ENCODE peak calls at places on chromosomes 4 and X, in five cellular contexts. G is cardiac fibroblast, W is left ventricle myocardium inferior, Z is Caki2, Y is AG08396. I is an unnamed sample.

GRCh38 chr4:133891001-133891400 is 310.6 kb downstream of the PABPC4L start:
- DNase-seq in G (no peak), W (no peak), Y (no peak), Z (no peak), I (no peak)

GRCh38 chr4:151195801-151196200 is 81.2 kb upstream of the PRSS48 start:
- DNase-seq in Y (peak; percentile 26), G (peak; percentile 91), Z (peak; percentile 12), W (no peak), I (no peak)

GRCh38 chr4:187175197-187175596 is 451.5 kb upstream of the FAT1 start:
- DNase-seq in G (no peak), Z (no peak), Y (no peak), W (no peak), I (no peak)

GRCh38 chr4:6342530-6343293 is 73.1 kb downstream of the WFS1 start:
- DNase-seq in W (peak; percentile 70), Y (no peak), Z (no peak), G (peak; percentile 38), I (no peak)

GRCh38 chr4:136653640-136654406 is 878.5 kb downstream of the PCDH18 start:
- DNase-seq in Z (no peak), G (no peak), Y (no peak), W (no peak), I (no peak)

GRCh38 chrX:97842468-97843199 is 958.9 kb downstream of the RPA4 start:
- DNase-seq in Y (no peak), Z (no peak), G (no peak), W (no peak), I (peak; percentile 49)

GRCh38 chrX:115392871-115393270 is 103.4 kb downstream of the LUZP4 start:
- DNase-seq in Y (no peak), W (no peak), Z (no peak), G (no peak), I (no peak)

GRCh38 chr4:80077639-80078038 is 4.6 kb upstream of the ANTXR2 start:
- DNase-seq in Z (no peak), G (peak; percentile 75), W (no peak), Y (no peak), I (no peak)

GRCh38 chr4:183492791-183493221 is 12.1 kb upstream of the ING2 start:
- DNase-seq in W (no peak), G (peak; percentile 54), Z (peak; percentile 8), Y (peak; percentile 35), I (no peak)

GRCh38 chr4:168919706-168920324 is 90.2 kb downstream of the CBR4 start:
- DNase-seq in W (no peak), Y (no peak), Z (no peak), G (no peak), I (no peak)

GRCh38 chr4:96139251-96139929 is 299.5 kb downstream of the PDHA2 start:
- DNase-seq in G (no peak), Z (no peak), Y (no peak), W (no peak), I (no peak)

GRCh38 chrX:120790118-120790517 is 85.5 kb downstream of the CT47B1 start:
- DNase-seq in G (peak; percentile 84), Y (peak; percentile 63), Z (peak; percentile 40), W (no peak), I (no peak)

GRCh38 chr4:173001571-173001970 is 167.0 kb upstream of the GALNT7 start:
- DNase-seq in Y (no peak), W (no peak), Z (no peak), G (peak; percentile 88), I (no peak)

GRCh38 chr4:79044260-79044659 is 105.0 kb upstream of the PAQR3 start:
- DNase-seq in Z (no peak), G (no peak), Y (no peak), W (no peak), I (no peak)

GRCh38 chr4:42397256-42397634 is at the start of gene SHISA3:
- DNase-seq in Y (no peak), W (peak; percentile 56), Z (peak; percentile 32), G (peak; percentile 48), I (no peak)

GRCh38 chrX:114344756-114345155 is 239.1 kb upstream of the HTR2C start:
- DNase-seq in W (no peak), G (peak; percentile 55), Y (peak; percentile 11), Z (peak; percentile 1), I (no peak)

GRCh38 chr4:25283948-25284347 is 28.6 kb upstream of the ZCCHC4 start:
- DNase-seq in W (no peak), Y (no peak), Z (no peak), G (no peak), I (no peak)

GRCh38 chr4:185651137-185651677 is 115.9 kb upstream of the PDLIM3 start:
- DNase-seq in G (no peak), Z (no peak), W (no peak), Y (no peak), I (no peak)

GRCh38 chr4:95732061-95732460 is 107.8 kb upstream of the PDHA2 start:
- DNase-seq in Y (no peak), Z (peak; percentile 81), W (no peak), G (peak; percentile 50), I (no peak)

GRCh38 chr4:107708225-107708624 is 11.8 kb downstream of the PAPSS1 start:
- DNase-seq in Y (no peak), G (no peak), W (no peak), Z (no peak), I (no peak)

GRCh38 chr4:56803473-56803872 is 18.0 kb downstream of the SPINK2 start:
- DNase-seq in W (no peak), Y (no peak), Z (no peak), G (no peak), I (no peak)

GRCh38 chr4:12293906-12294525 is 865.3 kb upstream of the HS3ST1 start:
- DNase-seq in G (no peak), Y (no peak), Z (no peak), W (no peak), I (no peak)

GRCh38 chrX:130174051-130174704 is 2.4 kb downstream of the RAB33A start:
- DNase-seq in Z (no peak), G (peak; percentile 62), W (peak; percentile 15), Y (peak; percentile 73), I (no peak)

GRCh38 chr4:8615366-8615765 is 22.8 kb downstream of the CPZ start:
- DNase-seq in G (no peak), Y (no peak), W (no peak), Z (no peak), I (no peak)

GRCh38 chrX:107450823-107451509 is 1.5 kb downstream of the FRMPD3 start:
- DNase-seq in G (no peak), Z (no peak), Y (peak; percentile 13), W (no peak), I (no peak)

GRCh38 chr4:11842620-11843263 is 414.0 kb upstream of the HS3ST1 start:
- DNase-seq in Y (no peak), G (no peak), W (no peak), Z (no peak), I (no peak)